ENCODE peak calls at places on chromosomes 5 and 9, in six cellular contexts. E is transverse colon, G is sigmoid colon, J is stomach, L is HepG2, W is suprapubic skin. K is an unnamed sample.

GRCh38 chr5:123754167-123754840 is 242.3 kb downstream of the CSNK1G3 start:
- DNase-seq in E (no peak), G (no peak), J (no peak), L (no peak), W (no peak), K (no peak)

GRCh38 chr5:122704247-122705036 is 70.4 kb upstream of the SNX2 start:
- DNase-seq in E (no peak), G (no peak), J (no peak), L (peak; percentile 45), W (no peak), K (no peak)

GRCh38 chr5:111530298-111530740 is 18.0 kb upstream of the STARD4 start:
- DNase-seq in E (peak; percentile 59), G (peak; percentile 86), J (peak; percentile 37), L (peak; percentile 15), W (peak; percentile 82), K (peak; percentile 94)

GRCh38 chr9:134544388-134545212 is 97.0 kb upstream of the COL5A1 start:
- DNase-seq in E (no peak), G (peak; percentile 82), J (no peak), L (peak; percentile 15), W (no peak), K (no peak)

GRCh38 chr5:122182491-122182921 is 53.2 kb downstream of the ZNF474 start:
- DNase-seq in E (peak; percentile 81), G (peak; percentile 74), J (peak; percentile 27), L (no peak), W (peak; percentile 73), K (no peak)

GRCh38 chr9:131503626-131504465 is 1.1 kb downstream of the POMT1 start:
- DNase-seq in E (peak; percentile 18), G (no peak), J (no peak), L (peak; percentile 32), W (no peak), K (no peak)

GRCh38 chr9:111994831-111995458 is 98.3 kb downstream of the UGCG start:
- DNase-seq in E (no peak), G (no peak), J (no peak), L (no peak), W (no peak), K (no peak)

GRCh38 chr5:67989457-67989856 is 226.1 kb upstream of the PIK3R1 start:
- DNase-seq in E (no peak), G (no peak), J (no peak), L (no peak), W (no peak), K (no peak)

GRCh38 chr5:147037517-147038205 is 159.1 kb upstream of the PPP2R2B start:
- DNase-seq in E (no peak), G (no peak), J (no peak), L (no peak), W (no peak), K (no peak)

GRCh38 chr5:96687812-96688453 is 25.8 kb downstream of the CAST start:
- DNase-seq in E (no peak), G (no peak), J (no peak), L (peak; percentile 49), W (no peak), K (no peak)

GRCh38 chr5:124330595-124330994 is 415.8 kb downstream of the ZNF608 start:
- DNase-seq in E (no peak), G (no peak), J (no peak), L (no peak), W (no peak), K (no peak)

GRCh38 chr5:133409210-133409674 is 203.1 kb downstream of the FSTL4 start:
- DNase-seq in E (no peak), G (no peak), J (no peak), L (no peak), W (no peak), K (no peak)

GRCh38 chr9:98146101-98146991 is 27.3 kb upstream of the TRIM14 start:
- DNase-seq in E (peak; percentile 91), G (no peak), J (peak; percentile 92), L (peak; percentile 94), W (peak; percentile 80), K (no peak)

GRCh38 chr5:179113945-179114641 is 53.9 kb downstream of the ZNF354C start:
- DNase-seq in E (no peak), G (peak; percentile 19), J (peak; percentile 14), L (no peak), W (no peak), K (peak; percentile 64)

GRCh38 chr5:127447822-127448221 is 69.6 kb upstream of the PRRC1 start:
- DNase-seq in E (no peak), G (no peak), J (no peak), L (no peak), W (no peak), K (no peak)

GRCh38 chr5:71829206-71829605 is 110.1 kb downstream of the CARTPT start:
- DNase-seq in E (no peak), G (no peak), J (no peak), L (no peak), W (no peak), K (no peak)

GRCh38 chr5:40410231-40410861 is 269.4 kb upstream of the PTGER4 start:
- DNase-seq in E (no peak), G (no peak), J (no peak), L (no peak), W (no peak), K (no peak)

GRCh38 chr5:80705216-80705769 is 50.5 kb upstream of the DHFR start:
- DNase-seq in E (no peak), G (no peak), J (no peak), L (peak; percentile 30), W (no peak), K (no peak)

GRCh38 chr9:36818965-36819870 is 214.8 kb downstream of the PAX5 start:
- DNase-seq in E (no peak), G (peak; percentile 52), J (no peak), L (no peak), W (no peak), K (no peak)

GRCh38 chr5:171635028-171635427 is 150.6 kb upstream of the SMIM23 start:
- DNase-seq in E (no peak), G (no peak), J (no peak), L (no peak), W (no peak), K (no peak)

GRCh38 chr5:119426059-119426458 is 26.2 kb upstream of the HSD17B4 start:
- DNase-seq in E (no peak), G (no peak), J (no peak), L (no peak), W (no peak), K (no peak)

GRCh38 chr5:119427052-119427451 is 25.2 kb upstream of the HSD17B4 start:
- DNase-seq in E (no peak), G (no peak), J (no peak), L (no peak), W (no peak), K (no peak)
- TF ChIP-seq EP300 in E (peak; percentile 81), G (peak; percentile 48), J (no peak), L (no peak), W (no peak), K (peak; percentile 37)

DNA sequence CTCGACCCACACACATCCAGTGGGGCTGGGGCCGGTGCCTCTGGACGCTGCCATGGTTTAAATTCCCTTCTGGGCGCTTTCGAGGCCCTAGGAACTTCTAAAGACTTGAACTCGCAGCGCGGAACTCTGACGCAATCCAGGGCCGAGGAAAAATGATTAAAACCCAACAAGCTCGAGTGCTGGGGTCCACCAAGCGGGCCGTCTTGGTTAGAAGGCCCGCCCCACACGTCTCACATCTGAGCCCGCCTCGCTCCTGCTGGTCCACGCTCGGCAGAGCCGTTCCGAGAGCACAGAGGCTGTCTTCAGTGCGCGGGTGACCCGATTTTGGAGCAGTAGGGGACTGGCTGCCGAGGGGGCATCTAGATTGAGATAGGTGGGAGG is 1.5 kb downstream of the CRHBP start:
- DNase-seq in E (no peak), G (no peak), J (no peak), L (no peak), W (no peak), K (no peak)
- H3K4me3 ChIP-seq in E (no peak overlapping the region), G (peak overlapping the region; percentile 37), J (peak overlapping the region; percentile 28), L (no peak overlapping the region), W (peak overlapping the region; percentile 47), K (peak overlapping the region; percentile 42)

DNA sequence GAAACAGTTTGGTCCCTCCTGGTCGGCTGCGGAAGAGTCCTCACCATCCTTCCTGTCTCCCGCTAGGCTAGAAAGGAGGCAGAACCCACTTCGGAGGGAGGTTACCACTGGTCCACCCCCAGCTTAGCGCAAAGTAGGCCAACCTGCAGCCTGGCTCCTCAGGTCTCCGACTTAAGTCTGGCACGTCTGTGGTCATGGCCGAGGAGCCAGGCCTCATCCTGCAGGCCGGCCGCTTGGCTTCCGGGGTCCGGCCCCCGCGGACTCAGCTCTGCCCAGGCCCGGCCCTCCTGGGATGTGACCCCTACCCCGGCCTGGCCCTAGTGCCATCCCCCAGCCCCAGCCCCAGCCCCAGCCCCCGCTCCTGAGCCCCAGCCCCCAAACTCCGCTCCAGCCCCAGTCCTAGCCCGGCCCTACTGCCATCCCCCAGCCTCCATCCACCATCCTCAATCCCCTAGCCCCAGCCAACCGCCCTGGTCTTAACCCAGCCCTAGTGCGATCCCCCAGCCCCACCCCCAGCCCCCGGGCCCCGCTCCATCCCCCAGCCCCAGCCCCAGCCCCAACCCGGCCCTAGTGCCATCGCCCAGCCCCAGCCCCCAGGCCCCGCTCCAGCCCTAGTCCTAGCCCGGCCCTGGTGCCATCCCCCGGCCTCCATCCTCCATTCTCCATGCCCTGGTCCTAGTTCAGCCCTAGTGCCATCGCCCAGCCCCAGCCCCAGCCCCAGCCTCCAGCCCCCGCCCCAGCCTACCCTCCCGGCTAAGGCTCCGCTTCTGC is 588 bp downstream of the TOR1A start:
- DNase-seq in E (no peak), G (no peak), J (no peak), L (no peak), W (peak; percentile 70), K (no peak)
- TF ChIP-seq POLR2A in E (no peak), G (no peak), J (no peak), L (peak; percentile 19), W (no peak), K (no peak)

DNA sequence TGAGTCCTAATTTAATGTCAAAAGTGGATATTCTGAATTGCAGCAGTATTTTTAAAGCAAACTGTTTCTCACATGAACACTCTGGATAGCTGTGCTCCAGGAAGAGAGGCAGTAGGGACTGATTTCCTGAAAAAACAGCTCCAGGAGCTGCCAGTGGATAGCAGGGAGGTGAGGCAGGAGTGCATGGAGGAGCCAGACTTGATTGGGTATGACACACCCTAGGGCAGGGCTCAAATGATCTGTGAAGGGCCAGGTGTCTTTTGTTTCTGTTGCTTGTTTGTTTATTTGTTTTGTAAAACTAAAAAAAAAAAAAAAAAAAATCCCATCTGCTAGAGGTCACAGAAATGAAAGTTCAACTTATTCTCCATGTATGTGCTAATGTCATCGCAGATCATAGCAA is 83.4 kb downstream of the ADRB2 start:
- DNase-seq in E (peak; percentile 23), G (no peak), J (no peak), L (no peak), W (no peak), K (no peak)
- TF ChIP-seq EP300 in E (no peak), G (no peak), J (no peak), L (no peak), W (no peak), K (no peak)

DNA sequence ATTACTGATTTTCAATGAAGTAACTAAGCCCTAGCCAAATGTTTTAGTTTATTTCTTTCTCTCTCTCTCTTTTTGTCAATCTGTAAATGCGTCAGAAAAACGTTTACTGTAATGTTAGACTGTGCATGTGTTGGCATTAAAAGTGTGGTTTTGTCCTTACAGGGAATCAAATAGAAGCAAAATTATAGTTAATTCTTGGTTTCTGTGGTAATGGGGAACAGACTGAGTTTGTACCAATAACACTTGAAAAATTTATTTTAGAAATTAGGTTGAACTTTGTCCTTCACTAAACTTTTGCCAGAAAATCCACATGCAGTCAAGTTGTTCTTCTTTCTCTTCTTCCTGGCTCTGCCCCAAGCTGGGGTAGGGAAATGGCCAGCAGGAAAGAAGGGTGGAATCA is 52.8 kb upstream of the RPS23 start:
- DNase-seq in E (no peak), G (no peak), J (no peak), L (no peak), W (no peak), K (peak; percentile 53)
- H3K4me3 ChIP-seq in E (no peak overlapping the region), G (no peak overlapping the region), J (no peak overlapping the region), L (no peak overlapping the region), W (no peak overlapping the region), K (no peak overlapping the region)